ENCODE peak calls at places on chromosomes 1 and 21, in seven cellular contexts. P is HCT116, I is WERI-Rb-1, C is thoracic aorta, J is neural progenitor cell, N is lung, L is pancreas. U is an unnamed sample. For H3K27me3, the result is how much of the 10 kb centered on the place peaks cover.

GRCh38 chr1:75916834-75917233 is 15.4 kb downstream of the ASB17 start:
- DNase-seq in P (no peak), I (no peak), C (no peak), J (no peak), N (no peak), L (no peak), U (no peak)

GRCh38 chr1:182143825-182144661 is 82.5 kb upstream of the ZNF648 start:
- DNase-seq in P (no peak), I (no peak), C (peak), J (peak), N (peak), L (peak), U (no peak)

GRCh38 chr1:201324821-201325677 is 41.7 kb downstream of the PKP1 start:
- DNase-seq in P (no peak), I (no peak), C (no peak), J (no peak), N (no peak), L (no peak), U (no peak)

GRCh38 chr1:208013210-208013609 is 102.3 kb upstream of the CD34 start:
- DNase-seq in P (no peak), I (peak), C (no peak), J (no peak), N (no peak), L (no peak), U (no peak)

GRCh38 chr1:91036894-91037829 is 15.3 kb upstream of the ZNF644 start:
- DNase-seq in P (no peak), I (no peak), C (no peak), J (no peak), N (no peak), L (no peak), U (no peak)

GRCh38 chr1:24580756-24581155 is 24.9 kb downstream of the NCMAP start:
- DNase-seq in P (no peak), I (no peak), C (no peak), J (no peak), N (no peak), L (no peak), U (no peak)

GRCh38 chr1:244211559-244211944 is 160.5 kb downstream of the ZBTB18 start:
- DNase-seq in P (no peak), I (no peak), C (no peak), J (no peak), N (no peak), L (no peak), U (no peak)

GRCh38 chr1:153220606-153221303 is 3.4 kb downstream of the PRR9 start:
- DNase-seq in P (no peak), I (peak), C (no peak), J (no peak), N (no peak), L (no peak), U (no peak)

GRCh38 chr1:212606734-212607205 is 1.8 kb upstream of the ATF3 start:
- DNase-seq in P (no peak), I (peak), C (no peak), J (peak), N (peak), L (peak), U (no peak)

GRCh38 chr21:34061983-34062382 is 11.4 kb upstream of the MRPS6 start:
- DNase-seq in P (peak), I (no peak), C (no peak), J (no peak), N (no peak), L (no peak), U (no peak)

GRCh38 chr21:42153746-42154145 is 65.2 kb upstream of the ABCG1 start:
- DNase-seq in P (no peak), I (no peak), C (no peak), J (no peak), N (no peak), L (no peak), U (no peak)

GRCh38 chr1:64549464-64550239 is 79.7 kb downstream of the CACHD1 start:
- DNase-seq in P (no peak), I (no peak), C (no peak), J (no peak), N (no peak), L (no peak), U (no peak)

GRCh38 chr1:67978988-67979516 is 71.4 kb downstream of the DIRAS3 start:
- DNase-seq in P (peak), I (no peak), C (no peak), J (no peak), N (no peak), L (no peak), U (no peak)

DNA sequence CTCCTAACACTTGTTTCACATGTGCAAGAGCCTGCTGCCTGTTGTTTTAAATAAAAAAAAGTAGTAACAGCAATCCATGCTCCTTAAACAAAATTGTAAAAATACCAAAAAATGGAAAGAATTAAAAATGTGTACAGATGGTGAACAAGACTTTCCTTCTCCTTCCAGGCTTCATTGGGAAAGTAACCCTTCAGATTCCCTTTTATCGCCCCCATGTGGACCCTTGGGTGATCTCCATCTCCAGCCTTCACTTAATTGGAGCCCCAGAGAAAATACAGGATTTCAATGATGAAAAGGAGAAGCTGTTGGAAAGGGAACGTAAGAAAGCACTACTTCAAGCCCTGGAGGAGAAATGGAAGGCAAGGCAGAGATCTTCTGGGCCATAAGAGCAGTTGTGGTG is 14.2 kb downstream of the VPS13D start:
- DNase-seq in P (no peak), I (peak), C (no peak), J (peak), N (no peak), L (no peak), U (no peak)
- TF ChIP-seq CTCF in P (peak), I (peak), C (no peak), J (peak), N (peak), L (no peak), U (peak)

GRCh38 chr1:32031578-32032286 is 18.1 kb downstream of the KHDRBS1 start:
- DNase-seq in P (no peak), I (no peak), C (no peak), J (no peak), N (no peak), L (no peak), U (no peak)

GRCh38 chr1:32025515-32025914 is 11.8 kb downstream of the KHDRBS1 start:
- DNase-seq in P (no peak), I (no peak), C (no peak), J (no peak), N (no peak), L (no peak), U (no peak)

GRCh38 chr1:32032287-32032639 is 18.6 kb downstream of the KHDRBS1 start:
- DNase-seq in P (no peak), I (no peak), C (no peak), J (no peak), N (no peak), L (no peak), U (no peak)

GRCh38 chr1:32023351-32023750 is 9.7 kb downstream of the KHDRBS1 start:
- DNase-seq in P (no peak), I (no peak), C (no peak), J (no peak), N (no peak), L (no peak), U (no peak)

DNA sequence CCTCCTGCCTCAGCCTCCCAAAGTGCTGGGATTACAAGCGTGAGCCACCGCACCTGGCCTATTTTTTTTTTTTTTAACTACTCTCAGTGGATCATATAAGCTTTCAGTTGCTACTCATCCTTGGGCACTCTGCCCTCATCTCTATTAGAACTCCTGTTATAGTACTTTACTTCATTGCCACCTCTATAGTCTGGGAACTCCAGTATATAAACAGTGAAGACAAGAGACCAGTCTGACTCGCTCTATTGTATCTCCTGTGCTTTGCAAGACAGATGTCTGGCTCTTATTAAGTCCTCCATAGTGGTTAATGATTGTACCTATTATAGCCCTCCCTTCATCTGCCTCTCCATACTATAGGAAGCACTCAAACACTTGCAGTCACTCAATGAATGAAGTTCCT is 15.1 kb downstream of the KHDRBS1 start:
- DNase-seq in P (no peak), I (no peak), C (no peak), J (no peak), N (no peak), L (no peak), U (no peak)
- H3K4me3 ChIP-seq in P (no peak), I (no peak), C (no peak), J (no peak), N (no peak), L (no peak), U (no peak)

DNA sequence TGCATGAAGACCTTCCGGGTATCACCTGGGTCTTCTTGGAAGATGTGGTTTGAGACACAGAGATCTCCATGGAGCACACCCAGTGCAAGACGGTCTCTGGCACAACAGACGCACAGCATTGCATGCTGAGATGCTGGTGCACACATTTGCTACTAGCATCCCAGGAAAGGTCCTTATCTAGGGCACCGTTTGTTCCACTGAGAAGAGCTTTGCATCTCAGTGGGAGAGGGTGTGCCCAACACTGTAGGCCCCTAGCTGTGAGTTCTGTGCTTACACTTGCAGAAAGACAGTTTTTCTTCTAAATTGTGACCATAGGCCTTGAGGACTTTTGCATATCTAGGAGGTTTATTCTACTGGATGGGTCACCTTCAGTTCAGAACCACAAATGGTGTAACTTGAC is 554.1 kb downstream of the MATN1 start:
- DNase-seq in P (no peak), I (no peak), C (no peak), J (no peak), N (no peak), L (no peak), U (no peak)
- H3K27me3 ChIP-seq in P (under half), I (under half), C (under half), J (under half), N (under half), L (under half), U (under half)

GRCh38 chr1:112700290-112701226 is 6.4 kb downstream of the RHOC start:
- DNase-seq in P (peak), I (peak), C (peak), J (no peak), N (peak), L (peak), U (peak)
- TF ChIP-seq CTCF in P (no peak), I (no peak), C (no peak), J (no peak), N (no peak), L (no peak), U (no peak)

GRCh38 chr1:248853023-248853422 is 5.9 kb downstream of the ZNF692 start:
- DNase-seq in P (no peak), I (no peak), C (no peak), J (no peak), N (no peak), L (no peak), U (no peak)
- H3K4me3 ChIP-seq in P (no peak), I (no peak), C (no peak), J (no peak), N (no peak), L (no peak), U (no peak)

U was measured in GM06990.